ENCODE peak calls at places on chromosome 17, in seven cellular contexts. B is activated CD8-positive, alpha-beta memory T cell treated with anti-CD3 and anti-CD28 coated beads, Interleukin-2, amount 50 U/mL, for 4 hours; W is NCI-H1092; E is glutamatergic neuron; A is midbrain; I is NCI-H1436; T is right atrium auricular region. M is an unnamed sample.

GRCh38 chr17:59620518-59621259 is 994 bp downstream of the CLTC start:
- DNase-seq in A (peak), E (peak), W (no peak), T (no peak), B (peak), I (peak), M (peak)

GRCh38 chr17:83050651-83051422 is 28.6 kb upstream of the METRNL start:
- DNase-seq in W (no peak), T (no peak), E (no peak), B (no peak), A (no peak), I (peak), M (no peak)

GRCh38 chr17:78648293-78648692 is 71.1 kb upstream of the DNAH17 start:
- DNase-seq in I (no peak), W (no peak), T (no peak), E (no peak), A (no peak), B (no peak), M (no peak)

GRCh38 chr17:76707985-76708807 is 2.6 kb downstream of the MXRA7 start:
- DNase-seq in W (no peak), T (no peak), E (peak), A (peak), I (peak), B (no peak), M (no peak)

GRCh38 chr17:21165922-21166598 is 39.3 kb downstream of the DHRS7B start:
- DNase-seq in E (no peak), T (peak), W (no peak), A (peak), I (no peak), B (no peak), M (no peak)

GRCh38 chr17:34299918-34300600 is 14.5 kb downstream of the CCL11 start:
- DNase-seq in A (no peak), I (no peak), E (no peak), W (no peak), B (no peak), T (no peak), M (no peak)

GRCh38 chr17:49691086-49691676 is 13.3 kb upstream of the SPOP start:
- DNase-seq in B (no peak), I (no peak), E (no peak), T (peak), A (no peak), W (no peak), M (no peak)

GRCh38 chr17:28878981-28879380 is 18.6 kb downstream of the FLOT2 start:
- DNase-seq in T (no peak), W (no peak), I (no peak), B (no peak), A (peak), E (no peak), M (peak)

GRCh38 chr17:19334331-19334730 is 28.2 kb downstream of the B9D1 start:
- DNase-seq in T (no peak), E (no peak), W (no peak), I (no peak), B (no peak), A (no peak), M (no peak)

GRCh38 chr17:77856551-77857305 is 101.8 kb upstream of the TNRC6C start:
- DNase-seq in T (no peak), I (no peak), E (no peak), B (no peak), W (no peak), A (no peak), M (no peak)

GRCh38 chr17:62740066-62740465 is 68.0 kb downstream of the MARCHF10 start:
- DNase-seq in T (no peak), A (no peak), E (no peak), W (no peak), B (no peak), I (no peak), M (no peak)

GRCh38 chr17:32249475-32249874 is 16.2 kb upstream of the RHBDL3 start:
- DNase-seq in B (no peak), E (no peak), I (no peak), A (no peak), T (no peak), W (no peak), M (no peak)

GRCh38 chr17:76695059-76695892 is 15.5 kb downstream of the MXRA7 start:
- DNase-seq in A (no peak), B (no peak), W (no peak), T (no peak), E (no peak), I (no peak), M (no peak)

GRCh38 chr17:34163681-34164080 is 91.4 kb upstream of the CCL2 start:
- DNase-seq in W (no peak), I (no peak), T (no peak), A (no peak), E (no peak), B (no peak), M (no peak)

GRCh38 chr17:82602986-82603385 is 45.3 kb downstream of the WDR45B start:
- DNase-seq in I (no peak), E (no peak), W (no peak), A (no peak), T (no peak), B (no peak), M (no peak)

GRCh38 chr17:72730091-72730490 is 362.4 kb downstream of the SLC39A11 start:
- DNase-seq in I (no peak), E (no peak), A (no peak), B (no peak), T (no peak), W (no peak), M (no peak)

GRCh38 chr17:79548116-79548515 is 62.7 kb downstream of the RBFOX3 start:
- DNase-seq in I (no peak), E (no peak), B (no peak), A (no peak), W (no peak), T (no peak), M (no peak)

GRCh38 chr17:5049314-5049819 is 14.1 kb upstream of the SLC52A1 start:
- DNase-seq in B (peak), I (no peak), A (no peak), E (no peak), T (no peak), W (no peak), M (no peak)

GRCh38 chr17:49766918-49767530 is 3.1 kb upstream of the FAM117A start:
- DNase-seq in I (no peak), A (no peak), W (no peak), B (no peak), T (no peak), E (no peak), M (no peak)

GRCh38 chr17:65181237-65182061 is 44.3 kb downstream of the RGS9 start:
- DNase-seq in W (no peak), E (no peak), A (no peak), I (no peak), T (no peak), B (no peak), M (no peak)

GRCh38 chr17:50426814-50427787 is 1.1 kb downstream of the ACSF2 start:
- DNase-seq in A (no peak), B (no peak), W (no peak), E (peak), T (peak), I (no peak), M (no peak)

GRCh38 chr17:62933986-62934385 is 32.0 kb upstream of the TANC2 start:
- DNase-seq in A (no peak), I (no peak), E (no peak), B (no peak), T (no peak), W (peak), M (no peak)

GRCh38 chr17:29210879-29211278 is 30.7 kb upstream of the MYO18A start:
- DNase-seq in E (no peak), I (no peak), T (no peak), W (no peak), B (no peak), A (no peak), M (no peak)